ENCODE peak calls at places on chromosomes 4 and X, in seven cellular contexts. I is K562, J is GM12878, R is sigmoid colon, Z is suprapubic skin, L is endothelial cell of umbilical vein, V is breast epithelium. K is an unnamed sample.

GRCh38 chr4:141246243-141246642 is 25.5 kb downstream of the ZNF330 start:
- DNase-seq in I (no peak), J (no peak), R (no peak), Z (no peak), L (peak; percentile 13), V (no peak), K (no peak)

GRCh38 chr4:111268769-111269414 is 646.0 kb upstream of the PITX2 start:
- DNase-seq in I (no peak), J (peak; percentile 35), R (no peak), Z (no peak), L (peak; percentile 50), V (no peak), K (no peak)

GRCh38 chr4:26048378-26048882 is 134.4 kb downstream of the SMIM20 start:
- DNase-seq in I (no peak), J (no peak), R (peak; percentile 90), Z (peak; percentile 75), L (peak; percentile 54), V (no peak), K (no peak)

GRCh38 chr4:140084426-140084825 is 69.6 kb downstream of the MAML3 start:
- DNase-seq in I (no peak), J (no peak), R (no peak), Z (no peak), L (peak; percentile 41), V (no peak), K (no peak)

GRCh38 chr4:85928775-85929585 is 430.9 kb downstream of the MAPK10 start:
- DNase-seq in I (no peak), J (peak; percentile 12), R (no peak), Z (no peak), L (no peak), V (no peak), K (no peak)

GRCh38 chr4:113434247-113434587 is 327.3 kb downstream of the CAMK2D start:
- DNase-seq in I (no peak), J (no peak), R (no peak), Z (no peak), L (peak; percentile 41), V (no peak), K (no peak)

GRCh38 chr4:173370130-173370476 is 651 bp upstream of the SAP30 start:
- DNase-seq in I (peak; percentile 66), J (no peak), R (peak; percentile 91), Z (peak; percentile 88), L (no peak), V (peak; percentile 62), K (peak; percentile 26)

GRCh38 chr4:101791189-101791572 is 651 bp downstream of the BANK1 start:
- DNase-seq in I (no peak), J (no peak), R (no peak), Z (no peak), L (no peak), V (no peak), K (no peak)

GRCh38 chr4:127249066-127249766 is 383.5 kb upstream of the INTU start:
- DNase-seq in I (peak; percentile 3), J (no peak), R (no peak), Z (no peak), L (no peak), V (no peak), K (no peak)

GRCh38 chrX:18931972-18932371 is 51.9 kb downstream of the PHKA2 start:
- DNase-seq in I (peak; percentile 23), J (no peak), R (no peak), Z (no peak), L (peak; percentile 16), V (no peak), K (no peak)

GRCh38 chr4:9953089-9953488 is 68.2 kb downstream of the SLC2A9 start:
- DNase-seq in I (no peak), J (no peak), R (no peak), Z (no peak), L (no peak), V (no peak), K (no peak)

GRCh38 chr4:95268819-95269565 is 279.8 kb downstream of the UNC5C start:
- DNase-seq in I (no peak), J (no peak), R (no peak), Z (no peak), L (peak; percentile 58), V (no peak), K (no peak)

GRCh38 chr4:61200991-61201526 is 933 bp downstream of the ADGRL3 start:
- DNase-seq in I (no peak), J (no peak), R (no peak), Z (peak; percentile 40), L (no peak), V (no peak), K (peak; percentile 1)

GRCh38 chr4:7383251-7383650 is 51.5 kb downstream of the PSAPL1 start:
- DNase-seq in I (no peak), J (no peak), R (no peak), Z (peak; percentile 26), L (no peak), V (no peak), K (no peak)

GRCh38 chr4:53541577-53542206 is 49.6 kb downstream of the LNX1 start:
- DNase-seq in I (no peak), J (no peak), R (no peak), Z (no peak), L (peak; percentile 84), V (no peak), K (no peak)

GRCh38 chrX:106780259-106780658 is 22.2 kb upstream of the TBC1D8B start:
- DNase-seq in I (no peak), J (no peak), R (no peak), Z (no peak), L (no peak), V (no peak), K (no peak)

GRCh38 chrX:34300871-34301270 is 168.8 kb upstream of the FAM47A start:
- DNase-seq in I (peak; percentile 44), J (no peak), R (no peak), Z (no peak), L (peak; percentile 69), V (no peak), K (no peak)

GRCh38 chr4:76307670-76308014 is 1.1 kb downstream of the STBD1 start:
- DNase-seq in I (no peak), J (no peak), R (no peak), Z (no peak), L (no peak), V (no peak), K (no peak)

GRCh38 chr4:5204781-5205180 is 153.5 kb downstream of the STK32B start:
- DNase-seq in I (no peak), J (no peak), R (no peak), Z (no peak), L (no peak), V (no peak), K (no peak)

GRCh38 chr4:147550626-147551250 is 66.5 kb upstream of the TMEM184C start:
- DNase-seq in I (no peak), J (peak; percentile 24), R (no peak), Z (no peak), L (peak; percentile 5), V (no peak), K (peak; percentile 26)

GRCh38 chrX:68648960-68649359 is 1.5 kb downstream of the STARD8 start:
- DNase-seq in I (no peak), J (no peak), R (no peak), Z (no peak), L (no peak), V (no peak), K (no peak)

GRCh38 chrX:150361777-150362351 is 1.3 kb upstream of the MAMLD1 start:
- DNase-seq in I (no peak), J (no peak), R (peak; percentile 74), Z (no peak), L (no peak), V (no peak), K (no peak)

GRCh38 chr4:101039367-101039766 is 308.0 kb downstream of the PPP3CA start:
- DNase-seq in I (no peak), J (no peak), R (no peak), Z (no peak), L (no peak), V (no peak), K (no peak)

GRCh38 chr4:76305971-76306881 is at the start of gene STBD1:
- DNase-seq in I (peak; percentile 46), J (no peak), R (peak; percentile 89), Z (peak; percentile 72), L (peak; percentile 57), V (peak; percentile 60), K (peak; percentile 27)

GRCh38 chrX:69396916-69397315 is 107.2 kb upstream of the NALF2 start:
- DNase-seq in I (no peak), J (no peak), R (no peak), Z (no peak), L (no peak), V (no peak), K (no peak)

GRCh38 chr4:41835321-41835995 is 86.9 kb upstream of the PHOX2B start:
- DNase-seq in I (no peak), J (no peak), R (no peak), Z (no peak), L (no peak), V (no peak), K (no peak)
- TF ChIP-seq POLR2AphosphoS5 in I (no peak), J (no peak), R (no peak), Z (no peak), L (no peak), V (no peak), K (no peak)

GRCh38 chr4:2415881-2416563 is 2.4 kb downstream of the ZFYVE28 start:
- DNase-seq in I (no peak), J (no peak), R (no peak), Z (no peak), L (no peak), V (no peak), K (no peak)

GRCh38 chr4:2415213-2415612 is 3.2 kb downstream of the ZFYVE28 start:
- DNase-seq in I (no peak), J (no peak), R (no peak), Z (no peak), L (no peak), V (no peak), K (no peak)

GRCh38 chr4:2417196-2417764 is 1.2 kb downstream of the ZFYVE28 start:
- DNase-seq in I (no peak), J (no peak), R (no peak), Z (no peak), L (peak; percentile 32), V (no peak), K (no peak)

GRCh38 chr4:2417765-2418651 is at the start of gene ZFYVE28:
- DNase-seq in I (peak; percentile 57), J (no peak), R (no peak), Z (no peak), L (peak; percentile 47), V (no peak), K (peak; percentile 42)

GRCh38 chr4:2416564-2417195 is 1.8 kb downstream of the ZFYVE28 start:
- DNase-seq in I (peak; percentile 83), J (no peak), R (no peak), Z (no peak), L (peak; percentile 41), V (no peak), K (no peak)
- TF ChIP-seq POLR2A in I (peak; percentile 56), J (no peak), R (no peak), Z (no peak), L (no peak), V (no peak), K (no peak)

DNA sequence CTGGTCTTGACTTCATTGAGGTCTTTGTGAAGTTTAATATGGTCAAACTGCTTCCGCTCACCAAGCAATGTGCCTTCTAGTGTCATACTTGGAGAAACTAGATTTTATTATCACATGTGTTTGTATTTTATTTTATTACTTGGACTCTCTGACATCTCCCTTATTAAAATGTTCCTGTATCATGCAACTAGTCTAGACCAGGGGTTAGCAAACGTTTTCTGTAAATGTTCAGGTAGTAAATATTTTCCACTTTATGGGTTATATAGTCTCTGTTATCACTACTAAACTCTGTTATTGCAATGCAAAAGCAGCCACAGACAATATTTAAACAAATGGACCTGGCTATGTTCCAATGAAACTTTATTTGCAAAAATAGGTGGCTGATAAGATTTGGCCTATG is 443.8 kb downstream of the MID1IP1 start:
- DNase-seq in I (no peak), J (no peak), R (no peak), Z (no peak), L (no peak), V (no peak), K (no peak)
- TF ChIP-seq POLR2AphosphoS5 in I (no peak), J (no peak), R (no peak), Z (no peak), L (no peak), V (no peak), K (no peak)

GRCh38 chrX:99480728-99481127 is 929.3 kb downstream of the PCDH19 start:
- DNase-seq in I (no peak), J (no peak), R (no peak), Z (no peak), L (no peak), V (no peak), K (no peak)
- TF ChIP-seq POLR2A in I (no peak), J (no peak), R (no peak), Z (no peak), L (no peak), V (no peak), K (no peak)